ENCODE peak calls at places on chromosomes 1 and 21, in four cellular contexts. O, V, N and C are unnamed samples.

GRCh38 chr1:85334962-85335361 is 58.5 kb upstream of the BCL10 start:
- DNase-seq in V (peak; percentile 83), O (no peak), N (no peak), C (no peak)

GRCh38 chr1:113388621-113389355 is 1.5 kb upstream of the MAGI3 start:
- DNase-seq in N (no peak), V (no peak), O (peak; percentile 23), C (peak; percentile 19)

GRCh38 chr1:210302501-210302900 is 26.2 kb upstream of the HHAT start:
- DNase-seq in O (no peak), N (peak; percentile 22), V (no peak), C (no peak)

GRCh38 chr1:54220004-54220811 is 20.2 kb downstream of the MRPL37 start:
- DNase-seq in V (peak; percentile 17), O (no peak), N (peak; percentile 79), C (no peak)

GRCh38 chr1:210541680-210542358 is 213.1 kb downstream of the HHAT start:
- DNase-seq in O (no peak), V (peak; percentile 32), N (no peak), C (no peak)

GRCh38 chr1:201376464-201377374 is 761 bp downstream of the TNNT2 start:
- DNase-seq in N (no peak), V (peak; percentile 16), O (peak; percentile 76), C (peak; percentile 7)

GRCh38 chr1:226404904-226405222 is 3.0 kb downstream of the PARP1 start:
- DNase-seq in O (no peak), V (no peak), N (no peak), C (no peak)

GRCh38 chr1:93758842-93759515 is 77.3 kb upstream of the BCAR3 start:
- DNase-seq in N (peak; percentile 24), V (peak; percentile 89), O (no peak), C (peak; percentile 15)

GRCh38 chr21:37535130-37535529 is 168.6 kb downstream of the DYRK1A start:
- DNase-seq in O (no peak), V (no peak), N (no peak), C (no peak)

GRCh38 chr1:206769331-206769731 is 1.2 kb upstream of the IL19 start:
- DNase-seq in V (no peak), N (no peak), O (no peak), C (no peak)

GRCh38 chr1:23485002-23485332 is 988 bp upstream of the ASAP3 start:
- DNase-seq in V (no peak), N (no peak), O (peak; percentile 40), C (no peak)

GRCh38 chr1:15299811-15300210 is 52.8 kb downstream of the FHAD1 start:
- DNase-seq in N (no peak), V (no peak), O (no peak), C (no peak)

GRCh38 chr1:66598670-66599069 is 64.7 kb downstream of the SGIP1 start:
- DNase-seq in N (no peak), V (peak; percentile 80), O (no peak), C (no peak)

GRCh38 chr1:197740992-197741391 is 34.3 kb downstream of the DENND1B start:
- DNase-seq in N (no peak), O (no peak), V (no peak), C (no peak)

GRCh38 chr1:54259546-54259945 is 59.6 kb downstream of the MRPL37 start:
- DNase-seq in N (no peak), O (no peak), V (no peak), C (no peak)

GRCh38 chr21:45539046-45539795 is 3.0 kb downstream of the SLC19A1 start:
- DNase-seq in V (no peak), N (no peak), O (no peak), C (no peak)

GRCh38 chr1:7095343-7095964 is 310.2 kb downstream of the CAMTA1 start:
- DNase-seq in V (no peak), N (no peak), O (no peak), C (no peak)

GRCh38 chr1:236421022-236421421 is 26.9 kb downstream of the EDARADD start:
- DNase-seq in N (no peak), V (no peak), O (peak; percentile 27), C (no peak)

GRCh38 chr21:44865561-44866280 is 7.8 kb downstream of the PTTG1IP start:
- DNase-seq in V (no peak), N (no peak), O (no peak), C (no peak)

GRCh38 chr1:38013027-38013588 is 574 bp downstream of the UTP11 start:
- DNase-seq in N (no peak), O (no peak), V (peak; percentile 75), C (no peak)

GRCh38 chr21:28479660-28480059 is 513.0 kb downstream of the LTN1 start:
- DNase-seq in O (no peak), N (no peak), V (no peak), C (no peak)

GRCh38 chr1:29811247-29811646 is 574.9 kb downstream of the PTPRU start:
- DNase-seq in O (no peak), V (no peak), N (no peak), C (no peak)

GRCh38 chr1:212609701-212610574 is 1.4 kb downstream of the ATF3 start:
- DNase-seq in V (no peak), O (no peak), N (no peak), C (no peak)

GRCh38 chr1:55827350-55827749 is 612.2 kb upstream of the USP24 start:
- DNase-seq in O (no peak), V (peak; percentile 96), N (peak; percentile 18), C (no peak)

GRCh38 chr1:53737648-53738204 is 1.2 kb downstream of the GLIS1 start:
- DNase-seq in N (peak; percentile 21), V (no peak), O (no peak), C (no peak)

GRCh38 chr1:217443845-217444244 is 187.0 kb downstream of the GPATCH2 start:
- DNase-seq in N (no peak), O (no peak), V (no peak), C (no peak)

GRCh38 chr1:153505576-153505975 is 30.2 kb downstream of the S100A6 start:
- DNase-seq in O (no peak), V (no peak), N (no peak), C (no peak)

GRCh38 chr1:54904476-54905048 is 17.6 kb upstream of the DHCR24 start:
- DNase-seq in O (no peak), N (no peak), V (peak; percentile 84), C (no peak)

GRCh38 chr1:179807691-179808485 is 64.8 kb downstream of the FAM163A start:
- DNase-seq in N (no peak), O (no peak), V (peak; percentile 95), C (no peak)

GRCh38 chr21:31151682-31152081 is 113.4 kb upstream of the KRTAP19-8 start:
- DNase-seq in V (no peak), N (no peak), O (no peak), C (no peak)

GRCh38 chr1:40531381-40532061 is at the start of gene ZNF684:
- DNase-seq in O (peak; percentile 96), N (peak; percentile 84), V (peak; percentile 96), C (peak; percentile 81)

GRCh38 chr1:221344693-221345092 is 397.2 kb downstream of the DUSP10 start:
- DNase-seq in N (no peak), V (peak; percentile 33), O (no peak), C (no peak)

GRCh38 chr1:14345925-14346550 is 252.4 kb upstream of the KAZN start:
- DNase-seq in V (peak; percentile 18), O (peak; percentile 32), N (no peak), C (no peak)

GRCh38 chr1:244439391-244440032 is 12.2 kb downstream of the ADSS2 start:
- DNase-seq in V (no peak), O (peak; percentile 27), N (no peak), C (no peak)

GRCh38 chr1:83676106-83676505 is 322.8 kb downstream of the TTLL7 start:
- DNase-seq in V (no peak), O (no peak), N (no peak), C (no peak)

GRCh38 chr1:11927866-11928592 is 1.8 kb upstream of the KIAA2013 start:
- DNase-seq in V (no peak), N (no peak), O (no peak), C (no peak)
- H3K4me1 ChIP-seq in V (peaks cover 30% of the 10 kb centered on the region), N (peaks cover 57% of the 10 kb centered on the region), O (peaks cover 49% of the 10 kb centered on the region), C (peaks cover 23% of the 10 kb centered on the region)

DNA sequence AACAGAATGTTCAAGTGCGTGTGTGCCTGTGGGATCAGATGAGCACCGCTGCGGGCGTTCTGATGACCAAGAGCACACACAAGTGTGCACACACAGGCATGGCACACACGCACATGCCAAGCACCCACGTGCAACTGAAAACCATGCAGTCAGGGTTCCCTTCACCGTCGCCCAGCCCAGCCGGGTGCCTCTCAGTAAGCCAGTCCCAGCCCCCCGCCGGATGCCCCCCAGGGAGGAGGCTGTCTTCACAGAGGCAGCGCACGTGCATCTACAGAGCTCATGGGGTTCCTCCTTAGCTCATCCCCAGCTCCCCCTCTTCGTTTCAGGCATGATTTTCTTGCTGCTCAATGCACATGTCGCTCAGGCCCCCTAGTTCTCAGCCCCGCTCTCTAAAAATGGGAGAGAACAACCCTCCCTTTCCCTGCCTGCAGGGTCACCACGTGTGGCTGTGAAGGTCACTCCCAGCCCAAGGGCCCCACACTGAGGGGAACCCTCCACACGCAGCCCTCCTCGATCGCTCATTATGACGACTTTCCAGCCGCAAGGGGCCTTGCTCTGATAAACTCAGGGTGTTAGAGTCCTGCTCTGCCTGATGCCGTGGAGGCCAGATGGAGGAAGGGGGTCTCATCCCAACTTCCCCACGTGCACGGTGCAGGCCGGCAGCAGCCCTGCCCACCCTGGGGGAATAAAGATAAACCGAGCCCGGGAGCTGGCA is 30.4 kb upstream of the ARHGEF16 start:
- DNase-seq in O (no peak), V (no peak), N (no peak), C (no peak)
- H3K27me3 ChIP-seq in O (peaks cover 7% of the 10 kb centered on the region), V (no peaks in the 10 kb centered on the region), N (peaks cover 13% of the 10 kb centered on the region), C (no peaks in the 10 kb centered on the region)

GRCh38 chr1:229167356-229167755 is 103.6 kb upstream of the RAB4A start:
- DNase-seq in O (no peak), N (no peak), V (no peak), C (no peak)

GRCh38 chr1:229170274-229170673 is 100.6 kb upstream of the RAB4A start:
- DNase-seq in V (no peak), N (no peak), O (no peak), C (no peak)

GRCh38 chr1:229170778-229171505 is 100.0 kb upstream of the RAB4A start:
- DNase-seq in V (no peak), O (no peak), N (no peak), C (no peak)

GRCh38 chr1:229171934-229172333 is 99.0 kb upstream of the RAB4A start:
- DNase-seq in O (no peak), N (no peak), V (no peak), C (no peak)

GRCh38 chr1:229169399-229169798 is 101.5 kb upstream of the RAB4A start:
- DNase-seq in V (no peak), O (no peak), N (no peak), C (no peak)
- H3K4me1 ChIP-seq in V (no peaks in the 10 kb centered on the region), O (no peaks in the 10 kb centered on the region), N (no peaks in the 10 kb centered on the region), C (no peaks in the 10 kb centered on the region)

DNA sequence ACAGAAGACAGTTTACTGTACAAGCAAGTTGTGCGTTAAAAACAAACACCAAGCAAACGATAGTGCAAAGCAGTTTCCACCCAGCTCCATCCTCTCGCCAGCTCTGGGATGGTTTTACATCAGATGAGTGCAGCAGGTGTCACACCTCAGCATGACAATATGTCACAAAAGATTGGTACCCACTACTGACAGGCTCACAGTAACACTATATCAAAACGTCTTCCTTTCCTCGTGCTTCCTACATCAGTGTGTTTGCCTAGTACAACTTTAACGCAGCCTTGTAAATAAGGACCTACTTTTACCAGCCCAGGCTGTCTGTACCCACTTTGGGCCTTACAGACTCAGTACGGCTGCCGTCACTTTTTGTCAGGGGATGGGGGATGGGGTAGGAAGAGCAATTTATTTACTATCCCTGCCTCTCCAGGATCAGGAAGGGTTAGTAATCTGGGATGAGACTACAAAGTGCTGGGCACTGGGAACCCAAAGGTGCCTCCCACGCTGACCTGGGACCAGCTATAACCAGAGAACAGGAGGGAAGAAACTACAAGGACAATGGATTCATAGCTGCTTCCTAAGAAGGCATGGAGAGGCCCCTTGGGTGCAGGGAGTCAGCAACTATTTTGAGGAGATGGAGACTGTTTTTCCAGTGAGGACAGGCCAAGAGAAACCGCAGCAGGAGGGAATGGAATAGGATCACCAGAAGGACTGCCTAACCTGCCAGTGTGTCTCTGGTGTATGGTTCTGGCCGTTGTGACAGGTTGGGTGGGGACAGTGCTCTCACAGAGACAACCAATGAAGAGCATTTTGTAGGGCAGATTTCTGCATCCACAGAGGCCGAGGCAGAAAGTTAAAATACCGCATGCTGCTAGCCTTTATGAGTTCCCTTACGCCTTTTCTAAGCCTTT is 30.2 kb downstream of the RUNX3 start:
- DNase-seq in V (no peak), N (no peak), O (no peak), C (no peak)
- H3K27me3 ChIP-seq in V (peaks cover 23% of the 10 kb centered on the region), N (peaks cover 14% of the 10 kb centered on the region), O (peaks cover 43% of the 10 kb centered on the region), C (no peaks in the 10 kb centered on the region)